ENCODE peak calls at places on chromosome 18, in eight cellular contexts. One of them, this sample, is unnamed.

GRCh38 chr18:24427484-24427883 is 1.0 kb downstream of the IMPACT start:
- DNase-seq in stimulated activated CD8-positive, alpha-beta memory T cell treated with anti-CD3 and anti-CD28 coated beads, Interleukin-7, amount 100 ng/mL, for 1 hour: no peak
- DNase-seq in NCI-H2029 treated with DMSO at 0.1 percent for 48 hours: no peak
- DNase-seq in activated naive CD4-positive, alpha-beta T cell: no peak
- DNase-seq in left colon: no peak
- DNase-seq in brain microvascular endothelial cell: peak
- DNase-seq in fibroblast of mammary gland: peak
- DNase-seq in NCI-H1092: no peak
- DNase-seq in this sample: no peak

GRCh38 chr18:35267161-35267651 is 22.8 kb downstream of the ZSCAN30 start:
- DNase-seq in fibroblast of mammary gland: peak
- DNase-seq in stimulated activated CD8-positive, alpha-beta memory T cell treated with anti-CD3 and anti-CD28 coated beads, Interleukin-7, amount 100 ng/mL, for 1 hour: peak
- DNase-seq in NCI-H1092: peak
- DNase-seq in activated naive CD4-positive, alpha-beta T cell: peak
- DNase-seq in NCI-H2029 treated with DMSO at 0.1 percent for 48 hours: peak
- DNase-seq in left colon: peak
- DNase-seq in brain microvascular endothelial cell: peak
- DNase-seq in this sample: no peak

GRCh38 chr18:6521804-6522418 is 107.2 kb upstream of the L3MBTL4 start:
- DNase-seq in stimulated activated CD8-positive, alpha-beta memory T cell treated with anti-CD3 and anti-CD28 coated beads, Interleukin-7, amount 100 ng/mL, for 1 hour: no peak
- DNase-seq in brain microvascular endothelial cell: peak
- DNase-seq in fibroblast of mammary gland: peak
- DNase-seq in left colon: peak
- DNase-seq in NCI-H2029 treated with DMSO at 0.1 percent for 48 hours: peak
- DNase-seq in activated naive CD4-positive, alpha-beta T cell: no peak
- DNase-seq in NCI-H1092: no peak
- DNase-seq in this sample: no peak

GRCh38 chr18:48616484-48617255 is 77.8 kb downstream of the CTIF start:
- DNase-seq in activated naive CD4-positive, alpha-beta T cell: no peak
- DNase-seq in brain microvascular endothelial cell: no peak
- DNase-seq in left colon: no peak
- DNase-seq in NCI-H2029 treated with DMSO at 0.1 percent for 48 hours: no peak
- DNase-seq in NCI-H1092: no peak
- DNase-seq in fibroblast of mammary gland: peak
- DNase-seq in stimulated activated CD8-positive, alpha-beta memory T cell treated with anti-CD3 and anti-CD28 coated beads, Interleukin-7, amount 100 ng/mL, for 1 hour: no peak
- DNase-seq in this sample: no peak

GRCh38 chr18:42339324-42339723 is 384.3 kb downstream of the PIK3C3 start:
- DNase-seq in left colon: no peak
- DNase-seq in activated naive CD4-positive, alpha-beta T cell: no peak
- DNase-seq in NCI-H1092: no peak
- DNase-seq in brain microvascular endothelial cell: no peak
- DNase-seq in NCI-H2029 treated with DMSO at 0.1 percent for 48 hours: no peak
- DNase-seq in stimulated activated CD8-positive, alpha-beta memory T cell treated with anti-CD3 and anti-CD28 coated beads, Interleukin-7, amount 100 ng/mL, for 1 hour: no peak
- DNase-seq in fibroblast of mammary gland: no peak
- DNase-seq in this sample: no peak

GRCh38 chr18:7002107-7002506 is 115.5 kb downstream of the LAMA1 start:
- DNase-seq in brain microvascular endothelial cell: no peak
- DNase-seq in left colon: no peak
- DNase-seq in NCI-H2029 treated with DMSO at 0.1 percent for 48 hours: no peak
- DNase-seq in activated naive CD4-positive, alpha-beta T cell: no peak
- DNase-seq in NCI-H1092: peak
- DNase-seq in stimulated activated CD8-positive, alpha-beta memory T cell treated with anti-CD3 and anti-CD28 coated beads, Interleukin-7, amount 100 ng/mL, for 1 hour: no peak
- DNase-seq in fibroblast of mammary gland: no peak
- DNase-seq in this sample: no peak

GRCh38 chr18:9775172-9775571 is 67.1 kb downstream of the RAB31 start:
- DNase-seq in brain microvascular endothelial cell: no peak
- DNase-seq in NCI-H2029 treated with DMSO at 0.1 percent for 48 hours: no peak
- DNase-seq in stimulated activated CD8-positive, alpha-beta memory T cell treated with anti-CD3 and anti-CD28 coated beads, Interleukin-7, amount 100 ng/mL, for 1 hour: no peak
- DNase-seq in fibroblast of mammary gland: no peak
- DNase-seq in NCI-H1092: no peak
- DNase-seq in left colon: no peak
- DNase-seq in activated naive CD4-positive, alpha-beta T cell: no peak
- DNase-seq in this sample: no peak

GRCh38 chr18:8715599-8715998 is 10.2 kb downstream of the MTCL1 start:
- DNase-seq in left colon: no peak
- DNase-seq in NCI-H1092: no peak
- DNase-seq in fibroblast of mammary gland: no peak
- DNase-seq in brain microvascular endothelial cell: no peak
- DNase-seq in NCI-H2029 treated with DMSO at 0.1 percent for 48 hours: no peak
- DNase-seq in stimulated activated CD8-positive, alpha-beta memory T cell treated with anti-CD3 and anti-CD28 coated beads, Interleukin-7, amount 100 ng/mL, for 1 hour: no peak
- DNase-seq in activated naive CD4-positive, alpha-beta T cell: no peak
- DNase-seq in this sample: no peak

GRCh38 chr18:78670778-78671405 is 308.7 kb upstream of the SALL3 start:
- DNase-seq in brain microvascular endothelial cell: no peak
- DNase-seq in left colon: no peak
- DNase-seq in NCI-H1092: no peak
- DNase-seq in fibroblast of mammary gland: no peak
- DNase-seq in NCI-H2029 treated with DMSO at 0.1 percent for 48 hours: no peak
- DNase-seq in activated naive CD4-positive, alpha-beta T cell: no peak
- DNase-seq in stimulated activated CD8-positive, alpha-beta memory T cell treated with anti-CD3 and anti-CD28 coated beads, Interleukin-7, amount 100 ng/mL, for 1 hour: no peak
- DNase-seq in this sample: no peak

GRCh38 chr18:58413667-58414628 is 214.9 kb downstream of the ALPK2 start:
- DNase-seq in left colon: no peak
- DNase-seq in activated naive CD4-positive, alpha-beta T cell: no peak
- DNase-seq in stimulated activated CD8-positive, alpha-beta memory T cell treated with anti-CD3 and anti-CD28 coated beads, Interleukin-7, amount 100 ng/mL, for 1 hour: no peak
- DNase-seq in NCI-H1092: no peak
- DNase-seq in brain microvascular endothelial cell: no peak
- DNase-seq in fibroblast of mammary gland: no peak
- DNase-seq in NCI-H2029 treated with DMSO at 0.1 percent for 48 hours: no peak
- DNase-seq in this sample: no peak

GRCh38 chr18:59823611-59824195 is 76.1 kb upstream of the PMAIP1 start:
- DNase-seq in brain microvascular endothelial cell: peak
- DNase-seq in activated naive CD4-positive, alpha-beta T cell: no peak
- DNase-seq in NCI-H1092: peak
- DNase-seq in stimulated activated CD8-positive, alpha-beta memory T cell treated with anti-CD3 and anti-CD28 coated beads, Interleukin-7, amount 100 ng/mL, for 1 hour: no peak
- DNase-seq in left colon: peak
- DNase-seq in fibroblast of mammary gland: peak
- DNase-seq in NCI-H2029 treated with DMSO at 0.1 percent for 48 hours: peak
- DNase-seq in this sample: no peak

GRCh38 chr18:527136-527535 is 26.6 kb upstream of the COLEC12 start:
- DNase-seq in brain microvascular endothelial cell: no peak
- DNase-seq in NCI-H1092: no peak
- DNase-seq in stimulated activated CD8-positive, alpha-beta memory T cell treated with anti-CD3 and anti-CD28 coated beads, Interleukin-7, amount 100 ng/mL, for 1 hour: no peak
- DNase-seq in activated naive CD4-positive, alpha-beta T cell: no peak
- DNase-seq in NCI-H2029 treated with DMSO at 0.1 percent for 48 hours: no peak
- DNase-seq in fibroblast of mammary gland: no peak
- DNase-seq in left colon: no peak
- DNase-seq in this sample: no peak